ENCODE peak calls at places on chromosome 10, in five cellular contexts. N is fibroblast of pulmonary artery; K is NCI-H1105 treated with DMSO at 0.1 percent for 48 hours; Y is activated T-cell treated with anti-CD3 and anti-CD28 coated beads, Interleukin-2, amount 50 U/mL, for 4 hours; H is skeletal muscle cell. Z is an unnamed sample.

GRCh38 chr10:33260403-33261239 is 73.8 kb downstream of the NRP1 start:
- DNase-seq in K (peak), Y (no peak), N (no peak), H (no peak), Z (no peak)

GRCh38 chr10:126262971-126263370 is 125.3 kb downstream of the ADAM12 start:
- DNase-seq in K (no peak), H (no peak), N (no peak), Y (no peak), Z (no peak)

GRCh38 chr10:73186266-73186665 is 18.3 kb downstream of the FAM149B1 start:
- DNase-seq in H (no peak), K (no peak), N (no peak), Y (no peak), Z (no peak)

GRCh38 chr10:88318803-88319202 is 264.3 kb downstream of the RNLS start:
- DNase-seq in K (no peak), H (no peak), N (peak), Y (no peak), Z (no peak)

GRCh38 chr10:89147256-89147655 is 59.9 kb downstream of the CH25H start:
- DNase-seq in H (peak), Y (no peak), K (no peak), N (peak), Z (no peak)

GRCh38 chr10:101208543-101208942 is 20.7 kb downstream of the LBX1 start:
- DNase-seq in K (no peak), H (no peak), N (no peak), Y (no peak), Z (no peak)

GRCh38 chr10:83897626-83898025 is 241.7 kb upstream of the GHITM start:
- DNase-seq in K (no peak), H (no peak), Y (no peak), N (no peak), Z (no peak)

GRCh38 chr10:17737021-17737965 is 14.7 kb upstream of the TMEM236 start:
- DNase-seq in H (peak), Y (no peak), K (peak), N (peak), Z (peak)

GRCh38 chr10:119441921-119442757 is 100.4 kb downstream of the RGS10 start:
- DNase-seq in N (no peak), Y (no peak), K (no peak), H (no peak), Z (no peak)

GRCh38 chr10:118729641-118730258 is 25.0 kb downstream of the CACUL1 start:
- DNase-seq in N (peak), K (no peak), Y (no peak), H (no peak), Z (peak)

GRCh38 chr10:43202224-43202656 is 64.0 kb downstream of the CSGALNACT2 start:
- DNase-seq in Y (peak), K (no peak), N (peak), H (no peak), Z (peak)

GRCh38 chr10:111129348-111129747 is 52.5 kb downstream of the ADRA2A start:
- DNase-seq in N (no peak), K (no peak), H (no peak), Y (no peak), Z (no peak)

GRCh38 chr10:97766106-97766810 is 5.5 kb downstream of the SFRP5 start:
- DNase-seq in N (no peak), H (no peak), Y (no peak), K (no peak), Z (no peak)

GRCh38 chr10:122113161-122113944 is 124.4 kb downstream of the TACC2 start:
- DNase-seq in H (no peak), N (peak), K (no peak), Y (no peak), Z (peak)

GRCh38 chr10:70887804-70888800 is at the start of gene PCBD1:
- DNase-seq in K (peak), N (peak), H (peak), Y (peak), Z (peak)

GRCh38 chr10:121956111-121957061 is 18.6 kb downstream of the NSMCE4A start:
- DNase-seq in Y (no peak), H (peak), N (peak), K (no peak), Z (no peak)

GRCh38 chr10:97169911-97170693 is 15.7 kb downstream of the SLIT1 start:
- DNase-seq in Y (no peak), K (no peak), N (no peak), H (no peak), Z (no peak)

GRCh38 chr10:50604823-50605222 is 18.9 kb downstream of the SGMS1 start:
- DNase-seq in N (peak), H (no peak), Y (no peak), K (peak), Z (no peak)

GRCh38 chr10:43140414-43140813 is 2.2 kb downstream of the CSGALNACT2 start:
- DNase-seq in H (peak), K (no peak), N (peak), Y (no peak), Z (peak)

GRCh38 chr10:22621726-22622125 is 92.7 kb downstream of the PIP4K2A start:
- DNase-seq in H (no peak), K (no peak), N (no peak), Y (no peak), Z (no peak)

GRCh38 chr10:14477408-14477710 is 146.6 kb upstream of the FRMD4A start:
- DNase-seq in H (no peak), K (no peak), Y (no peak), N (no peak), Z (no peak)

GRCh38 chr10:97916586-97916985 is 66.9 kb downstream of the GOLGA7B start:
- DNase-seq in N (peak), Y (no peak), K (no peak), H (no peak), Z (no peak)

GRCh38 chr10:21534611-21535493 is 820 bp downstream of the MLLT10 start:
- DNase-seq in N (peak), K (peak), H (no peak), Y (peak), Z (peak)

GRCh38 chr10:114258274-114258840 is 19.3 kb downstream of the VWA2 start:
- DNase-seq in H (no peak), K (no peak), N (no peak), Y (no peak), Z (no peak)

GRCh38 chr10:21260060-21260792 is 265.3 kb downstream of the SKIDA1 start:
- DNase-seq in Y (no peak), N (peak), K (no peak), H (no peak), Z (no peak)

GRCh38 chr10:59373071-59373470 is 10.7 kb upstream of the FAM13C start:
- DNase-seq in N (peak), K (no peak), H (no peak), Y (no peak), Z (no peak)

GRCh38 chr10:52314007-52314821 is at the start of gene DKK1:
- DNase-seq in K (no peak), H (no peak), Y (no peak), N (peak), Z (peak)